ENCODE peak calls at places on chromosomes 5 and 9, in four cellular contexts. M is breast epithelium, W is thoracic aorta, F is psoas muscle. V is an unnamed sample.
A peak's percentile ranks its signal among the peaks of the same experiment; 100 is the strongest.

GRCh38 chr9:136015656-136016055 is 54.5 kb upstream of the UBAC1 start:
- DNase-seq in M (no peak), F (no peak), W (no peak), V (no peak)

GRCh38 chr5:69231851-69232250 is 2.8 kb upstream of the CDK7 start:
- DNase-seq in W (no peak), M (no peak), F (no peak), V (no peak)

GRCh38 chr5:42767491-42768105 is 11.0 kb downstream of the CCDC152 start:
- DNase-seq in F (no peak), W (no peak), M (no peak), V (no peak)

GRCh38 chr9:137987244-137988030 is 109.9 kb downstream of the CACNA1B start:
- DNase-seq in M (no peak), W (no peak), F (no peak), V (peak; percentile 18)

GRCh38 chr5:78505860-78506259 is 142.7 kb downstream of the LHFPL2 start:
- DNase-seq in W (no peak), M (no peak), F (no peak), V (no peak)

GRCh38 chr5:84599964-84600363 is 215.3 kb upstream of the EDIL3 start:
- DNase-seq in F (no peak), M (no peak), W (no peak), V (no peak)

GRCh38 chr9:134474058-134474370 is 147.8 kb downstream of the RXRA start:
- DNase-seq in W (no peak), M (no peak), F (no peak), V (no peak)

GRCh38 chr5:74588415-74588814 is 52.1 kb downstream of the ENC1 start:
- DNase-seq in M (no peak), W (no peak), F (no peak), V (no peak)

GRCh38 chr9:36322462-36322861 is 64.2 kb upstream of the GNE start:
- DNase-seq in F (no peak), W (no peak), M (no peak), V (no peak)

GRCh38 chr9:98287383-98287782 is 31.9 kb upstream of the TBC1D2 start:
- DNase-seq in M (no peak), F (no peak), W (no peak), V (no peak)

GRCh38 chr5:61673007-61673735 is 341.1 kb downstream of the ZSWIM6 start:
- DNase-seq in F (no peak), W (no peak), M (no peak), V (no peak)

GRCh38 chr9:69674112-69674511 is 1.9 kb upstream of the APBA1 start:
- DNase-seq in W (no peak), M (no peak), F (no peak), V (no peak)

GRCh38 chr9:23821400-23822181 is 4.4 kb downstream of the ELAVL2 start:
- DNase-seq in W (no peak), M (no peak), F (peak; percentile 17), V (no peak)

GRCh38 chr9:73149371-73150067 is 2.1 kb upstream of the ANXA1 start:
- DNase-seq in M (no peak), W (no peak), F (no peak), V (no peak)

GRCh38 chr5:19987594-19988345 is at the start of gene CDH18:
- DNase-seq in F (peak; percentile 35), M (peak; percentile 51), W (no peak), V (no peak)

GRCh38 chr5:81245871-81246235 is 12.7 kb downstream of the CKMT2 start:
- DNase-seq in F (no peak), M (no peak), W (no peak), V (no peak)

GRCh38 chr9:121783523-121784507 is 132.4 kb downstream of the DAB2IP start:
- DNase-seq in F (no peak), W (no peak), M (no peak), V (no peak)

GRCh38 chr9:130977811-130978221 is 31.2 kb upstream of the LAMC3 start:
- DNase-seq in F (no peak), W (no peak), M (no peak), V (no peak)

GRCh38 chr5:116068028-116068632 is 16.7 kb upstream of the COMMD10 start:
- DNase-seq in W (no peak), F (no peak), M (no peak), V (peak; percentile 35)

GRCh38 chr9:112945620-112946208 is 55.0 kb upstream of the SLC46A2 start:
- DNase-seq in W (no peak), F (no peak), M (no peak), V (no peak)
- TF ChIP-seq CTCF in W (no peak), F (no peak), M (no peak), V (no peak)

GRCh38 chr5:151739939-151740335 is 18.5 kb downstream of the ATOX1 start:
- DNase-seq in F (no peak), W (no peak), M (no peak), V (no peak)
- H3K4me3 ChIP-seq in F (peak overlapping the region; percentile 5), W (peak overlapping the region; percentile 14), M (no peak overlapping the region), V (no peak overlapping the region)

DNA sequence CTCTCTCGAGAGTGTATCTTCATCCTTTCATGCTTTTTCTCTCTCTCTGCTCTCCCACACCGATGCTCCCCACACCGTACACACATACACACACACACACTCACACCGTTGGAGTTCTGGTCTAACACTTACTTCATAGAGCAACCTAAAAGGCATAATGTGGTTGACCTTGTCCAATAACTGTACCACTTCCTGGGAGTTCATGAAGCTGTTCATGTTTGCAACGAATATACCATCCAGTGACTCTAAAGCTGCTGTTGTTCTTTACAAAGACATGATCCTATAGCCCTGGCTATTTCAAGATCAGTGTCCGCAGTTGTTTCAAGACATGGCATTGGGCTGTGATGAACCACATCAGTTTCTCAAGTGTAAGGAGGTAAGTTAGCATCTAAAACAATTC is 10.0 kb downstream of the MEF2C start:
- DNase-seq in M (no peak), F (no peak), W (no peak), V (no peak)
- H3K27ac ChIP-seq in M (no peak overlapping the region), F (peak overlapping the region; percentile 88), W (no peak overlapping the region), V (peak overlapping the region; percentile 33)

GRCh38 chr9:68643901-68644809 is 60.9 kb upstream of the PIP5K1B start:
- DNase-seq in F (no peak), W (no peak), M (no peak), V (no peak)
- TF ChIP-seq CTCF in F (no peak), W (no peak), M (no peak), V (no peak)

GRCh38 chr9:19376931-19377330 is 3.1 kb downstream of the RPS6 start:
- DNase-seq in M (no peak), F (no peak), W (no peak), V (no peak)
- H3K4me3 ChIP-seq in M (no peak overlapping the region), F (no peak overlapping the region), W (no peak overlapping the region), V (no peak overlapping the region)

V was measured in lung.